ENCODE peak calls at places on chromosomes 4 and X, in five cellular contexts. One of them, this sample, is unnamed.

GRCh38 chr4:19266566-19266965 is 985.1 kb upstream of the SLIT2 start:
- DNase-seq in HT1080: no peak
- DNase-seq in midbrain: no peak
- DNase-seq in sciatic nerve: no peak
- DNase-seq in CD4-positive, alpha-beta T cell: no peak
- DNase-seq in this sample: no peak

GRCh38 chr4:4392501-4393183 is 5.7 kb downstream of the NSG1 start:
- DNase-seq in midbrain: no peak
- DNase-seq in CD4-positive, alpha-beta T cell: no peak
- DNase-seq in sciatic nerve: no peak
- DNase-seq in HT1080: no peak
- DNase-seq in this sample: no peak

GRCh38 chrX:49175435-49175834 is 3.7 kb downstream of the PLP2 start:
- DNase-seq in HT1080: no peak
- DNase-seq in midbrain: no peak
- DNase-seq in CD4-positive, alpha-beta T cell: no peak
- DNase-seq in sciatic nerve: no peak
- DNase-seq in this sample: no peak

GRCh38 chr4:5638316-5638715 is 70.0 kb downstream of the EVC2 start:
- DNase-seq in sciatic nerve: no peak
- DNase-seq in midbrain: no peak
- DNase-seq in HT1080: peak; percentile 69
- DNase-seq in CD4-positive, alpha-beta T cell: no peak
- DNase-seq in this sample: no peak

GRCh38 chr4:152385551-152385950 is 150.3 kb downstream of the FBXW7 start:
- DNase-seq in sciatic nerve: no peak
- DNase-seq in midbrain: no peak
- DNase-seq in HT1080: peak; percentile 13
- DNase-seq in CD4-positive, alpha-beta T cell: no peak
- DNase-seq in this sample: no peak

GRCh38 chr4:173534439-173534838 is 4.4 kb upstream of the HAND2 start:
- DNase-seq in CD4-positive, alpha-beta T cell: no peak
- DNase-seq in HT1080: no peak
- DNase-seq in sciatic nerve: no peak
- DNase-seq in midbrain: no peak
- DNase-seq in this sample: no peak

GRCh38 chrX:108734426-108734825 is 1.9 kb downstream of the IRS4 start:
- DNase-seq in CD4-positive, alpha-beta T cell: no peak
- DNase-seq in sciatic nerve: no peak
- DNase-seq in HT1080: no peak
- DNase-seq in midbrain: no peak
- DNase-seq in this sample: no peak

GRCh38 chrX:106608016-106608415 is 3.8 kb upstream of the RADX start:
- DNase-seq in sciatic nerve: no peak
- DNase-seq in CD4-positive, alpha-beta T cell: peak; percentile 3
- DNase-seq in midbrain: no peak
- DNase-seq in HT1080: no peak
- DNase-seq in this sample: peak; percentile 93

GRCh38 chrX:41923925-41924693 is 755 bp upstream of the CASK start:
- DNase-seq in midbrain: peak; percentile 26
- DNase-seq in CD4-positive, alpha-beta T cell: no peak
- DNase-seq in HT1080: peak; percentile 23
- DNase-seq in sciatic nerve: no peak
- DNase-seq in this sample: peak; percentile 28

GRCh38 chrX:23668335-23668734 is 1.0 kb downstream of the PRDX4 start:
- DNase-seq in sciatic nerve: no peak
- DNase-seq in HT1080: no peak
- DNase-seq in midbrain: no peak
- DNase-seq in CD4-positive, alpha-beta T cell: no peak
- DNase-seq in this sample: no peak

GRCh38 chrX:34875204-34875603 is 67.4 kb upstream of the FAM47B start:
- DNase-seq in midbrain: no peak
- DNase-seq in sciatic nerve: no peak
- DNase-seq in HT1080: peak; percentile 21
- DNase-seq in CD4-positive, alpha-beta T cell: no peak
- DNase-seq in this sample: no peak

GRCh38 chr4:3784469-3785291 is 18.5 kb downstream of the ADRA2C start:
- DNase-seq in midbrain: no peak
- DNase-seq in sciatic nerve: no peak
- DNase-seq in CD4-positive, alpha-beta T cell: no peak
- DNase-seq in HT1080: no peak
- DNase-seq in this sample: no peak

GRCh38 chr4:27467351-27467750 is 606.7 kb downstream of the STIM2 start:
- DNase-seq in HT1080: no peak
- DNase-seq in midbrain: no peak
- DNase-seq in CD4-positive, alpha-beta T cell: no peak
- DNase-seq in sciatic nerve: no peak
- DNase-seq in this sample: no peak